ENCODE peak calls at places on chromosomes 12 and 14, in eight cellular contexts. Z, V, N, F, P, K, T and E are unnamed samples.

GRCh38 chr14:22882064-22882463 is 958 bp upstream of the REM2 start:
- DNase-seq in T (no peak), Z (no peak), N (no peak), F (no peak), V (no peak), P (no peak), K (no peak), E (no peak)

GRCh38 chr12:59027199-59027598 is 106.9 kb upstream of the LRIG3 start:
- DNase-seq in Z (no peak), T (no peak), N (no peak), V (no peak), F (no peak), P (no peak), K (no peak), E (no peak)

GRCh38 chr12:80064269-80064668 is 35.1 kb upstream of the OTOGL start:
- DNase-seq in N (no peak), V (no peak), P (no peak), Z (no peak), T (no peak), K (peak; percentile 56), F (no peak), E (no peak)

GRCh38 chr12:122665759-122666158 is 37.4 kb downstream of the HCAR2 start:
- DNase-seq in Z (no peak), F (no peak), T (no peak), N (no peak), V (no peak), K (no peak), P (no peak), E (no peak)

GRCh38 chr12:68240975-68241374 is 12.4 kb downstream of the IL22 start:
- DNase-seq in V (peak; percentile 60), N (no peak), P (no peak), T (no peak), F (no peak), K (peak; percentile 59), Z (peak; percentile 32), E (no peak)

GRCh38 chr12:70733385-70733784 is 96.2 kb upstream of the PTPRB start:
- DNase-seq in P (peak; percentile 29), T (no peak), K (peak; percentile 64), N (peak; percentile 83), V (no peak), Z (no peak), F (peak; percentile 44), E (no peak)

GRCh38 chr12:43957732-43958131 is 121.9 kb downstream of the TMEM117 start:
- DNase-seq in V (no peak), K (peak; percentile 60), Z (no peak), F (peak; percentile 41), P (peak; percentile 3), T (no peak), N (peak; percentile 57), E (no peak)

GRCh38 chr14:24293525-24293924 is 6.1 kb downstream of the DHRS1 start:
- DNase-seq in P (no peak), K (no peak), T (no peak), N (no peak), Z (no peak), F (no peak), V (no peak), E (no peak)

GRCh38 chr12:92436847-92437246 is 265.9 kb upstream of the PLEKHG7 start:
- DNase-seq in P (no peak), Z (no peak), N (no peak), T (no peak), F (no peak), V (no peak), K (no peak), E (no peak)

GRCh38 chr14:70641548-70642312 is at the start of gene TTC9:
- DNase-seq in F (no peak), V (peak; percentile 58), N (no peak), P (no peak), T (peak; percentile 42), Z (no peak), K (no peak), E (no peak)

GRCh38 chr12:56126732-56127239 is 1.3 kb upstream of the ESYT1 start:
- DNase-seq in V (no peak), Z (no peak), F (no peak), P (peak; percentile 77), T (no peak), K (no peak), N (no peak), E (no peak)

GRCh38 chr14:63840981-63841380 is 11.8 kb upstream of the SYNE2 start:
- DNase-seq in N (peak; percentile 18), F (no peak), V (no peak), T (no peak), Z (no peak), P (no peak), K (no peak), E (no peak)

GRCh38 chr14:20802341-20803084 is at the start of gene RNASE1:
- DNase-seq in K (no peak), V (no peak), N (peak; percentile 46), P (no peak), T (peak; percentile 6), F (peak; percentile 59), Z (peak; percentile 40), E (peak; percentile 67)

GRCh38 chr12:32698285-32698684 is 19.2 kb downstream of the DNM1L start:
- DNase-seq in F (no peak), P (no peak), K (no peak), V (no peak), T (no peak), Z (no peak), N (peak; percentile 54), E (no peak)

GRCh38 chr14:40074169-40074568 is 641.9 kb upstream of the FBXO33 start:
- DNase-seq in Z (no peak), P (no peak), N (peak; percentile 38), V (no peak), K (no peak), T (no peak), F (no peak), E (no peak)

GRCh38 chr12:94818970-94819369 is 168.6 kb upstream of the TMCC3 start:
- DNase-seq in T (no peak), K (no peak), P (no peak), Z (no peak), V (no peak), N (no peak), F (no peak), E (no peak)

GRCh38 chr14:104875811-104876210 is 10.7 kb downstream of the CEP170B start:
- DNase-seq in K (no peak), F (no peak), P (no peak), T (no peak), Z (no peak), N (no peak), V (no peak), E (no peak)

GRCh38 chr12:3752096-3752709 is 706 bp downstream of the CRACR2A start:
- DNase-seq in K (peak; percentile 72), P (peak; percentile 66), N (peak; percentile 35), F (peak; percentile 17), Z (peak; percentile 27), T (peak; percentile 55), V (peak; percentile 72), E (peak; percentile 7)
- H3K27ac ChIP-seq in K (peak overlapping the region; percentile 73), P (peak overlapping the region; percentile 85), N (no peak overlapping the region), F (peak overlapping the region; percentile 84), Z (no peak overlapping the region), T (peak overlapping the region; percentile 36), V (peak overlapping the region; percentile 93), E (no peak overlapping the region)

DNA sequence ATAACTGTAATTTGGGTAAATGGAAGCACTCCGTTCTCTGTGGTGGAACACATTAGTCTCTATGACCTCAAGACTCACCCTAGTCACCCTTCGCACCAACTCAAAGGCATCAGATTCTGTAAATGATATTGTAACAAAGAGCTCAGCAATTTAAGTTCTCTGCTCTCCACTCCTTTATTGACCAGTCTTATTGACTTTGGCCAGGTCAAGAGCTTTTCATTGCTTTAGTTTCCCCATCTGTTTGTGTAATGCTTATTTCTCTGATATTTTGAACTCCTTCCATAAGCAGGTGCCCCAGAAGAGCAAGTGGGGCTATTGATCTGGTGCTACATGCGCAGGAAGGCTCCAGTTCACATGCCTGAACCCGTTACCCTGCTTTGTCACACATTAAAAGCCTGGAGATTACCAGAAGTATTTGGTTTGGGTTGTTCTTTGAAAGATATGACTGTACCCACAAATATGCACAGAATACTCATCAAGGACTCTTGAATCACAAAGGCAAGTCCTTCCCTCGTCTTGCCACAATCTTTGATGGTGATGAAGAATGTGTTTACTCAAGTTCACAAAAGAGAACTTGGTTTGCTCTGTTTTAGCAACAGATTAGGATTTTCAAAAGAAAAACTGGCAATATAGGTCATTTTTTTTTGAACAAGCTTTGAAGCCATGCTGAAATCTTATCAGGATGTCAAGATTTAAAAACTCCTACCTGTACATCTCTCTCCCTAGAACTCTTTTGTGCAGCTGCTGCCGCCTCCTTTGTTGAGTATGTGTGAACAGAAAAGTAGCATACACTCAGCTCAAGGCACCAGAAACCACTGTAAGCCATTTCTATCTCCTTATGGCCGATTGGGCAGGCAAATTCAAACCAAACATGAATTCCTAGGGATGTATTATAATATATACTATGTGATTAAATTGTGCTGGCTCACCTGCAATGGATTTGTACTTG is 193.9 kb downstream of the BCAT1 start:
- DNase-seq in Z (no peak), F (no peak), K (peak; percentile 86), P (no peak), T (no peak), V (no peak), N (peak; percentile 27), E (no peak)
- H3K27ac ChIP-seq in Z (no peak overlapping the region), F (no peak overlapping the region), K (peak overlapping the region; percentile 55), P (no peak overlapping the region), T (no peak overlapping the region), V (no peak overlapping the region), N (no peak overlapping the region), E (no peak overlapping the region)

DNA sequence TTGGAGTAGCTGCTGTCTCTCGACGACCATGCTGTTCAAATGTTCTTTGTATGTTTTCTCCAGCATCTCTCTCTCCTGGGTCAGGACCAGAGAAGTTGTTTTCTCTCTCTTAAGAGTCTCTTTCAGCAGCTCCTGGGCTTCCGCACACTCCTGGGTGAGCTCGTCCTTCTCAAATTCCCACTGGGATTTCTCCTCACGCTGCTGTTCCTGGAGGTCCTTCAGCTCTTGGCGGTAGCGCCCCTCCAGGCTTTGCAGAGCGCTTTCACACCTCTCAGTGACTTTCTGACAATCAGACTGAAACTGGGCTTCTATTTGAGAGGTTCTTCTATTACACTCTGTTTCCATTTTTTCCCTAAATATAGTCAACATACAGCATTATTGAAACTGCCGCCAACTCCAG is 72.7 kb downstream of the NIN start:
- DNase-seq in N (no peak), K (no peak), V (no peak), Z (no peak), F (no peak), P (no peak), T (no peak), E (no peak)
- H3K27ac ChIP-seq in N (no peak overlapping the region), K (no peak overlapping the region), V (no peak overlapping the region), Z (no peak overlapping the region), F (no peak overlapping the region), P (no peak overlapping the region), T (no peak overlapping the region), E (no peak overlapping the region)

GRCh38 chr14:52238682-52239081 is 28.8 kb upstream of the PTGDR start:
- DNase-seq in N (no peak), V (no peak), F (no peak), K (no peak), T (no peak), Z (no peak), P (no peak), E (no peak)

GRCh38 chr14:52235866-52236510 is 31.5 kb upstream of the PTGDR start:
- DNase-seq in Z (no peak), P (no peak), K (no peak), N (peak; percentile 13), F (no peak), V (no peak), T (no peak), E (no peak)

GRCh38 chr14:52233693-52234092 is 33.8 kb upstream of the PTGDR start:
- DNase-seq in V (no peak), Z (no peak), P (no peak), F (no peak), K (no peak), N (no peak), T (no peak), E (no peak)

GRCh38 chr14:52240623-52241022 is 26.9 kb upstream of the PTGDR start:
- DNase-seq in V (no peak), T (no peak), K (no peak), P (no peak), N (no peak), F (no peak), Z (no peak), E (no peak)

GRCh38 chr14:52235434-52235833 is 32.1 kb upstream of the PTGDR start:
- DNase-seq in T (no peak), P (no peak), F (no peak), N (peak; percentile 3), V (no peak), Z (no peak), K (no peak), E (no peak)
- H3K27ac ChIP-seq in T (no peak overlapping the region), P (no peak overlapping the region), F (no peak overlapping the region), N (no peak overlapping the region), V (no peak overlapping the region), Z (no peak overlapping the region), K (no peak overlapping the region), E (no peak overlapping the region)